ENCODE peak calls at places on chromosomes 11 and 22, in six cellular contexts. E is stomach, R is HCT116, N is K562, L is Panc1, U is breast epithelium. B is an unnamed sample.

GRCh38 chr11:128498846-128499245 is 88.5 kb downstream of the ETS1 start:
- DNase-seq in E (no peak), R (no peak), N (no peak), U (no peak), L (no peak), B (no peak)

GRCh38 chr22:30858976-30859713 is 109.4 kb downstream of the MORC2 start:
- DNase-seq in N (no peak), U (no peak), R (no peak), E (peak; percentile 17), L (no peak), B (no peak)

GRCh38 chr22:50072714-50073538 is 12.3 kb downstream of the MLC1 start:
- DNase-seq in U (no peak), L (no peak), E (no peak), R (no peak), N (no peak), B (no peak)

GRCh38 chr11:88631497-88631896 is 294.0 kb upstream of the CTSC start:
- DNase-seq in U (no peak), L (no peak), R (peak; percentile 1), E (no peak), N (no peak), B (no peak)

GRCh38 chr11:5198285-5198684 is 2.2 kb downstream of the OR51V1 start:
- DNase-seq in N (no peak), L (no peak), E (no peak), R (no peak), U (no peak), B (no peak)

GRCh38 chr22:37860796-37861421 is 11.7 kb downstream of the EIF3L start:
- DNase-seq in L (no peak), E (peak; percentile 37), U (no peak), N (no peak), R (no peak), B (no peak)

GRCh38 chr22:49398115-49398514 is 429.6 kb downstream of the BRD1 start:
- DNase-seq in U (no peak), E (no peak), N (no peak), R (no peak), L (no peak), B (no peak)

GRCh38 chr11:47918882-47919495 is 61.4 kb upstream of the PTPRJ start:
- DNase-seq in N (no peak), E (no peak), L (no peak), R (no peak), U (no peak), B (no peak)

GRCh38 chr11:57338152-57338551 is at the start of gene P2RX3:
- DNase-seq in L (no peak), R (no peak), N (no peak), E (no peak), U (no peak), B (no peak)

GRCh38 chr22:39030705-39031104 is 9.8 kb downstream of the APOBEC3D start:
- DNase-seq in E (no peak), N (no peak), R (no peak), U (no peak), L (no peak), B (no peak)

GRCh38 chr11:74138021-74138420 is 32.8 kb downstream of the C2CD3 start:
- DNase-seq in N (no peak), E (no peak), R (no peak), U (no peak), L (no peak), B (no peak)

GRCh38 chr11:96012086-96012824 is 88.3 kb upstream of the MTMR2 start:
- DNase-seq in R (peak; percentile 41), U (peak; percentile 44), L (peak; percentile 39), E (no peak), N (peak; percentile 55), B (peak; percentile 27)

GRCh38 chr11:134993691-134994243 is 581.7 kb upstream of the B3GAT1 start:
- DNase-seq in N (no peak), U (no peak), R (no peak), L (no peak), E (no peak), B (no peak)

GRCh38 chr11:114448749-114449484 is 9.7 kb downstream of the REXO2 start:
- DNase-seq in E (no peak), U (no peak), R (no peak), N (no peak), L (no peak), B (no peak)

GRCh38 chr22:47045691-47046410 is 283.4 kb downstream of the TBC1D22A start:
- DNase-seq in U (no peak), E (no peak), N (no peak), R (no peak), L (no peak), B (no peak)

GRCh38 chr11:93054881-93055280 is 85.4 kb downstream of the MTNR1B start:
- DNase-seq in U (no peak), R (peak; percentile 97), E (no peak), N (peak; percentile 30), L (peak; percentile 88), B (no peak)

GRCh38 chr22:36613958-36614357 is 85.0 kb upstream of the EIF3D start:
- DNase-seq in L (no peak), E (no peak), U (no peak), N (no peak), R (no peak), B (no peak)

GRCh38 chr11:126403039-126403438 is 47.6 kb downstream of the ST3GAL4 start:
- DNase-seq in L (no peak), E (no peak), U (peak; percentile 72), R (no peak), N (no peak), B (no peak)

GRCh38 chr22:20877715-20878114 is 18.9 kb downstream of the SNAP29 start:
- DNase-seq in N (no peak), L (no peak), U (no peak), R (no peak), E (no peak), B (no peak)

GRCh38 chr11:44623716-44624491 is 58.4 kb downstream of the CD82 start:
- DNase-seq in E (peak; percentile 24), N (no peak), R (no peak), U (peak; percentile 16), L (no peak), B (peak; percentile 3)

GRCh38 chr11:67400942-67401494 is 640 bp downstream of the PPP1CA start:
- DNase-seq in U (no peak), E (no peak), R (no peak), N (no peak), L (no peak), B (no peak)

GRCh38 chr22:30575011-30575671 is 676 bp upstream of the GAL3ST1 start:
- DNase-seq in R (no peak), L (no peak), N (no peak), U (peak; percentile 45), E (peak; percentile 75), B (no peak)

GRCh38 chr11:26522912-26523610 is 49.0 kb downstream of the MUC15 start:
- DNase-seq in R (no peak), L (peak; percentile 0), N (peak; percentile 7), U (no peak), E (no peak), B (no peak)

DNA sequence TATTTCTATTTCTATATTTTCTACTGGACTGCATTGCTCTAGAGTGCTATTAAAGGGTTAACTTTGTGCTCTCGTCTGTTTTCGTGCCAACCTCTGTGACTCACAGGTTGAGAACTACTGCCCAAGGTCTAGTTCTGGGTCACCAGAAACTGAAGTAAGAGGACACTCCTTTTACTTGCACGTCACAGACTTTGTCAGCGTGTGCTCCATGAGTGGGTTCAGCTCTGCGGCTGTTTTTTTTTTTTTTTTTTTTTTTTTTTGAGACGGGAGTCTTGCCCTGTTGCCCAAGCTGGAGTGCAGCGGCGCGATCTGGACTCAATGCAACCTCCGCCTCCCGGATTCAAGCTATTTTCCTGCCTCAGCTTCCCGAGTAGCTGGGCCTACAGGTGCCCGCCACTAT is 49.8 kb downstream of the CLMP start:
- DNase-seq in N (no peak), U (no peak), E (no peak), R (peak; percentile 73), L (peak; percentile 72), B (no peak)
- TF ChIP-seq POLR2AphosphoS5 in N (no peak), U (no peak), E (no peak), R (peak; percentile 64), L (no peak), B (no peak)

DNA sequence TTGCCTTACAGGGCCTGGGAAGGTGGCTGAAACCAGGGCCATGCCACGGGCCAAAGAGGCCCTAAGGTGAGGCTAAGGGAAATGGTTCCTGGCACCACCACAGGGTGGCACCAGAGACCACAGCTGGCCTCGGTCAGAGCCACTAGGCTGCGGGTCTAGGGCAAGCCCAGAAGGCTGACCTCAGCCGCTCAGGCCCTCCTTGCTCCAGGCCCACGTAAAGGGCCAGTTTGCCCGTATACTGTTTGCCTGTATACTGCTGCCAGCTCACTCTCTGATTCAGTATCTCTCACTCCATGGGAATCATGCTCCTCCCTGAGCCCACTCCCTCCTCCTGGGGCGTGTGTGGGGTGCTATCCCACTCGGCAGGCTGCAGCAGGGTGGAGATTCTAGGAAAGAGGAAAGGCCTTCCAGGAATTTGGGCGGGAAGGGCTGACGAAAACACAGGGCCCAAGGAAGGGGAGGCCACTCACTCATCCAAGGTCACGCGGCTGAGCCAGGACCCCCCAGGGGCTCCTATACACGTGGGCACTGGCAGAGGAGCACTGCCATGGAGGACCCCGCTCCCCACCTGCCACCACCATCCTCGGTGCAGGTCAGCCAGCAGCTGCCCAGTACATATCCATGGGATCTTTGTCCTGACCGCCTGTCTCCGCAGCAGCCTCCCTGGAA is 62.4 kb downstream of the NECTIN1 start:
- DNase-seq in E (peak; percentile 84), U (peak; percentile 62), R (peak; percentile 18), N (peak; percentile 70), L (peak; percentile 60), B (peak; percentile 80)
- TF ChIP-seq POLR2AphosphoS5 in E (no peak), U (no peak), R (peak; percentile 10), N (no peak), L (no peak), B (no peak)

GRCh38 chr11:72844356-72844755 is 30.1 kb downstream of the ATG16L2 start:
- DNase-seq in U (no peak), R (no peak), L (no peak), N (no peak), E (no peak), B (no peak)

GRCh38 chr11:72842644-72843330 is 28.6 kb downstream of the ATG16L2 start:
- DNase-seq in R (no peak), N (no peak), L (no peak), E (no peak), U (no peak), B (no peak)

GRCh38 chr11:72841397-72841796 is 27.2 kb downstream of the ATG16L2 start:
- DNase-seq in N (no peak), L (no peak), E (no peak), R (no peak), U (no peak), B (no peak)

GRCh38 chr11:72840780-72841179 is 26.6 kb downstream of the ATG16L2 start:
- DNase-seq in R (no peak), N (no peak), E (no peak), U (no peak), L (no peak), B (no peak)

GRCh38 chr11:72842126-72842525 is 27.9 kb downstream of the ATG16L2 start:
- DNase-seq in L (no peak), R (no peak), E (no peak), U (no peak), N (no peak), B (no peak)
- TF ChIP-seq POLR2AphosphoS5 in L (no peak), R (no peak), E (no peak), U (no peak), N (no peak), B (no peak)

DNA sequence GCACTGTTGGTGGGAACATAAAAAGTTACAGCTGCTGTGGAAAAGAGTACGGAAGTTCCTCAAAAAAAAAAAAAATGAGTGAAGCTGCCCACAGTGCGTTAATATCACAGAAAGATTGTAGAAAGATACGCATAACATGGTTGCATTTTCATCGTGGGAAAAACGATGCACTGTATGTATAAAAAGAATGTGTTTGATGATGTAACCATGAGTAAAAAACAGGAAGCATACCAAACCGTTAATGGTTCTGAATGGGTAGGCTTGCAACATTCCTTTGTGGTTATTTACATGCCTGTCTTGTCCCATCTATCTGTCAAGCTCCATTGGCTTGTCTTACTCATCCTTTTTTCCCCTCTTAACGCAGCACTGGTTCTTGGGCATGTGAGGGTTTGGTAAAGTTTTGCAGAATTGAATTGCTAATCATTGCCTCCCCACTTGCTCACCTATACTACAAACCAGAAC is 33.8 kb upstream of the DKK3 start:
- DNase-seq in N (no peak), U (no peak), L (no peak), E (no peak), R (peak; percentile 44), B (no peak)
- TF ChIP-seq POLR2AphosphoS5 in N (no peak), U (no peak), L (no peak), E (no peak), R (no peak), B (no peak)